ENCODE peak calls at places on chromosomes 2 and 18, in eight cellular contexts. N is A549, R is SK-N-SH, A is breast epithelium, I is left ventricle myocardium inferior, G is HCT116, E is fibroblast of lung, J is neural progenitor cell. P is an unnamed sample.

GRCh38 chr2:46657042-46657504 is 177.7 kb downstream of the TMEM247 start:
- DNase-seq in N (peak; percentile 73), R (peak; percentile 52), A (peak; percentile 48), I (no peak), G (peak; percentile 54), E (peak; percentile 86), J (peak; percentile 42), P (peak; percentile 43)

GRCh38 chr2:62672601-62673000 is 32.9 kb upstream of the EHBP1 start:
- DNase-seq in N (peak; percentile 72), R (no peak), A (no peak), I (no peak), G (no peak), E (peak; percentile 6), J (peak; percentile 79), P (no peak)

GRCh38 chr2:175247159-175247558 is 65.6 kb upstream of the ATP5MC3 start:
- DNase-seq in N (no peak), R (no peak), A (no peak), I (no peak), G (no peak), E (no peak), J (no peak), P (no peak)

GRCh38 chr18:2846638-2847340 is at the start of gene EMILIN2:
- DNase-seq in N (no peak), R (peak; percentile 63), A (peak; percentile 32), I (peak; percentile 75), G (no peak), E (peak; percentile 56), J (peak; percentile 70), P (peak; percentile 78)

GRCh38 chr2:240567872-240568677 is at the start of gene RNPEPL1:
- DNase-seq in N (peak; percentile 57), R (peak; percentile 90), A (peak; percentile 25), I (peak; percentile 54), G (no peak), E (peak; percentile 20), J (peak; percentile 76), P (peak; percentile 71)

GRCh38 chr2:152335016-152335850 is at the start of gene FMNL2:
- DNase-seq in N (peak; percentile 85), R (peak; percentile 95), A (peak; percentile 70), I (peak; percentile 88), G (peak; percentile 59), E (peak; percentile 72), J (peak; percentile 95), P (peak; percentile 90)

GRCh38 chr2:73827018-73827417 is 1.7 kb upstream of the STAMBP start:
- DNase-seq in N (peak; percentile 48), R (no peak), A (no peak), I (no peak), G (no peak), E (peak; percentile 61), J (no peak), P (no peak)

GRCh38 chr18:47184419-47185050 is 8.4 kb upstream of the IER3IP1 start:
- DNase-seq in N (peak; percentile 61), R (no peak), A (no peak), I (no peak), G (peak; percentile 27), E (peak; percentile 14), J (peak; percentile 28), P (no peak)

GRCh38 chr2:25265802-25266201 is 75.9 kb downstream of the DNMT3A start:
- DNase-seq in N (no peak), R (no peak), A (no peak), I (no peak), G (no peak), E (no peak), J (no peak), P (no peak)

GRCh38 chr2:126795661-126796060 is 103.0 kb upstream of the TEX51 start:
- DNase-seq in N (no peak), R (no peak), A (no peak), I (no peak), G (no peak), E (no peak), J (no peak), P (no peak)

GRCh38 chr2:27050996-27051901 is at the start of gene AGBL5:
- DNase-seq in N (peak; percentile 98), R (peak; percentile 100), A (peak; percentile 96), I (peak; percentile 95), G (peak; percentile 91), E (peak; percentile 94), J (peak; percentile 93), P (peak; percentile 92)

DNA sequence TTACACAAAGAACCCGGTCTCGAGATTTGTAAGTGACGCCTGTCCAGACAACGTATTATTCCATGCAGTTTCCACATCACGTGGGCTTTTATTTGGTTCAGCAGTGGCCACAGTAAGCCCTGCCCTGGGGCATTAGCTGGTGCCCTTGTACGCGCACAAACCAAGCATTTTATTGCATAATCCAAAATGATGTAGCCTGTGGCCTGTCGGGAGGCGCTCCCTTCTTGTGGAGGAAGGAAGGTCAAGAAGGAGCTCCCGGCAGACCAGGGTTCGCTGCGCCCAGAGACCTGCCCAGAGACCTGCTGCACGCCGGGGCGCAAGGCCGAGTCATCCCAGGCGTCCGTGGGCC is 179.6 kb upstream of the ALKAL2 start:
- DNase-seq in N (no peak), R (no peak), A (no peak), I (no peak), G (no peak), E (no peak), J (no peak), P (no peak)
- H3K4me3 ChIP-seq in N (no peak overlapping the region), R (no peak overlapping the region), A (peak overlapping the region; percentile 49), I (no peak overlapping the region), G (no peak overlapping the region), E (no peak overlapping the region), J (peak overlapping the region; percentile 52), P (no peak overlapping the region)

GRCh38 chr2:203678971-203679370 is 27.5 kb upstream of the CD28 start:
- DNase-seq in N (no peak), R (no peak), A (no peak), I (no peak), G (no peak), E (no peak), J (no peak), P (no peak)
- H3K4me1 ChIP-seq in N (peaks cover 21% of the 10 kb centered on the region), R (peaks cover 22% of the 10 kb centered on the region), A (peaks cover 3% of the 10 kb centered on the region), I (peaks cover 48% of the 10 kb centered on the region), G (no peaks in the 10 kb centered on the region), E (peaks cover 17% of the 10 kb centered on the region), J (no peaks in the 10 kb centered on the region), P (peaks cover 34% of the 10 kb centered on the region)

DNA sequence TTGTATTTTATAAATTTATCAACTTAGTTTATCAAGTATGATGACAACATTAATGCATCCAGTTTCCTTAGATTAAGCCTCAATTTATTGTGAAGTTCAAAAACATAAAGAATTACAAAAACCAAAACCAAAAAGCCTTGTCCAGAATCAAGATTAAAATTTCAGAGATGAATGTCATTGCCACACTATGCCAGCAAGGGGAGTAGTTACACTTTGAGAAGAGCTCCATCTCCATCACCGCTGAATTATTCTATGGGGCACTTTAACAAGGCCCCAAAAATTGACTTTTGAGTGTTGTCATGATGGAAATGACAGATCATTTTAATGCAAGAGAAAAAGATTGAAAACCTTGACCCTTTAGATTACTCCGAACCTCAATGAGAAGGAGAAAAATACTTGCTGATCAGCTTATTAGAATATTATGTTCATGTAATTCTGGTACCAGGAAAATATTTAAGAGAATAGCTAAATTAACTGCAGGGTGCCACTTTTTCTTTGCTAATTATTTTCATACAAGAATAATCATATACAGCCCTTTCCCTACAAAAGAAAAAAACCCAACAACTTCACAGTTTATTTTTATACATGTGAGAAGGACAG is 152.5 kb upstream of the AQP4 start:
- DNase-seq in N (peak; percentile 13), R (peak; percentile 43), A (no peak), I (no peak), G (no peak), E (no peak), J (peak; percentile 49), P (no peak)
- TF ChIP-seq CTCF in N (peak; percentile 51), R (peak; percentile 68), A (no peak), I (peak; percentile 72), G (peak; percentile 17), E (no peak), J (peak; percentile 75), P (peak; percentile 59)

GRCh38 chr2:128321421-128321775 is 2.7 kb upstream of the HS6ST1 start:
- DNase-seq in N (no peak), R (no peak), A (peak; percentile 17), I (no peak), G (no peak), E (no peak), J (peak; percentile 35), P (peak; percentile 20)
- H3K4me3 ChIP-seq in N (peak overlapping the region; percentile 73), R (no peak overlapping the region), A (peak overlapping the region; percentile 89), I (peak overlapping the region; percentile 73), G (peak overlapping the region; percentile 63), E (no peak overlapping the region), J (peak overlapping the region; percentile 53), P (peak overlapping the region; percentile 80)

DNA sequence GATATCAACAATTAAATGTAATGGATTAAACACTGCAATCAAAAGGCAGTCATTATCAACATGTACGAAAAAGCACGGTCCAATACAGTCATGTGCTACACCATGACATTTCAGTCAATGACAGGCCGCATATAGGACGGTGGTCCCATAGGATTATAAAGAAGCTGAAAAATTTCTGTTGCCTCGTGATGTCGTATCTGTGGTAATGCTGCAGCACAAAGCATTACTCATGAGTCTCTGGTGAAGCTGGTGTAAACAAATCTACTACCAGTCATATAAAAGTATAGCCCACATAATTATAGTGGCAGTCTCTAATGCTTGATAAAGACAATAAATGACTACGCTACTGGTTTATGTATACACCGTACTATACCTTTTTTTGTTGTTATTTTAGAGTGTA is 58.4 kb downstream of the RABL2A start:
- DNase-seq in N (no peak), R (no peak), A (no peak), I (no peak), G (no peak), E (peak; percentile 15), J (no peak), P (no peak)
- H3K4me1 ChIP-seq in N (no peaks in the 10 kb centered on the region), R (no peaks in the 10 kb centered on the region), A (no peaks in the 10 kb centered on the region), I (no peaks in the 10 kb centered on the region), G (no peaks in the 10 kb centered on the region), E (no peaks in the 10 kb centered on the region), J (no peaks in the 10 kb centered on the region), P (no peaks in the 10 kb centered on the region)

GRCh38 chr2:211258646-211259335 is 702.4 kb downstream of the CPS1 start:
- DNase-seq in N (no peak), R (no peak), A (no peak), I (no peak), G (no peak), E (no peak), J (no peak), P (no peak)
- TF ChIP-seq CTCF in N (no peak), R (no peak), A (no peak), I (no peak), G (no peak), E (no peak), J (no peak), P (no peak)

GRCh38 chr2:237486334-237486818 is 675 bp upstream of the MLPH start:
- DNase-seq in N (peak; percentile 63), R (no peak), A (no peak), I (no peak), G (no peak), E (peak; percentile 24), J (peak; percentile 52), P (no peak)
- H3K4me3 ChIP-seq in N (peak overlapping the region; percentile 86), R (peak overlapping the region; percentile 62), A (peak overlapping the region; percentile 76), I (peak overlapping the region; percentile 77), G (peak overlapping the region; percentile 74), E (peak overlapping the region; percentile 64), J (peak overlapping the region; percentile 51), P (peak overlapping the region; percentile 72)

P was measured in psoas muscle.